ENCODE peak calls at places on chromosomes 11 and 22, in four cellular contexts. O is CD8-positive, alpha-beta memory T cell; H is IMR-90; S is heart right ventricle. E is an unnamed sample. For H3K4me1, the result is how much of the 10 kb centered on the place peaks cover.

GRCh38 chr11:44316388-44317240 is 6.7 kb upstream of the ALX4 start:
- DNase-seq in O (no peak), H (no peak), S (no peak), E (no peak)

GRCh38 chr11:65446446-65447277 is 24.1 kb downstream of the NEAT1 start:
- DNase-seq in O (no peak), H (peak), S (no peak), E (peak)

GRCh38 chr11:73393479-73394415 is 17.5 kb downstream of the RELT start:
- DNase-seq in O (peak), H (peak), S (peak), E (peak)

GRCh38 chr11:131511794-131512193 is 141.4 kb downstream of the NTM start:
- DNase-seq in O (no peak), H (no peak), S (no peak), E (no peak)

GRCh38 chr11:70536051-70536877 is 137.9 kb downstream of the CTTN start:
- DNase-seq in O (no peak), H (no peak), S (no peak), E (peak)

GRCh38 chr11:69144719-69145365 is 10.9 kb upstream of the SMIM38 start:
- DNase-seq in O (no peak), H (peak), S (no peak), E (no peak)

GRCh38 chr11:92628401-92629292 is 340.8 kb upstream of the MTNR1B start:
- DNase-seq in O (no peak), H (peak), S (no peak), E (no peak)

GRCh38 chr22:22949953-22950352 is 62.3 kb downstream of the IGLL5 start:
- DNase-seq in O (no peak), H (no peak), S (no peak), E (no peak)

GRCh38 chr11:130813638-130814037 is 102.6 kb downstream of the SNX19 start:
- DNase-seq in O (no peak), H (no peak), S (no peak), E (no peak)

GRCh38 chr11:44521148-44521547 is 44.3 kb upstream of the CD82 start:
- DNase-seq in O (no peak), H (no peak), S (no peak), E (no peak)

GRCh38 chr11:64181506-64182411 is 4.2 kb upstream of the STIP1 start:
- DNase-seq in O (no peak), H (peak), S (peak), E (peak)

GRCh38 chr22:46774456-46775363 is 12.3 kb downstream of the TBC1D22A start:
- DNase-seq in O (no peak), H (no peak), S (no peak), E (no peak)

GRCh38 chr11:61999141-61999975 is 31.9 kb upstream of the FTH1 start:
- DNase-seq in O (no peak), H (no peak), S (no peak), E (no peak)

GRCh38 chr11:70119502-70119901 is 41.4 kb downstream of the ANO1 start:
- DNase-seq in O (no peak), H (no peak), S (no peak), E (no peak)

GRCh38 chr11:75689861-75690641 is 21.2 kb upstream of the MAP6 start:
- DNase-seq in O (no peak), H (no peak), S (no peak), E (no peak)

DNA sequence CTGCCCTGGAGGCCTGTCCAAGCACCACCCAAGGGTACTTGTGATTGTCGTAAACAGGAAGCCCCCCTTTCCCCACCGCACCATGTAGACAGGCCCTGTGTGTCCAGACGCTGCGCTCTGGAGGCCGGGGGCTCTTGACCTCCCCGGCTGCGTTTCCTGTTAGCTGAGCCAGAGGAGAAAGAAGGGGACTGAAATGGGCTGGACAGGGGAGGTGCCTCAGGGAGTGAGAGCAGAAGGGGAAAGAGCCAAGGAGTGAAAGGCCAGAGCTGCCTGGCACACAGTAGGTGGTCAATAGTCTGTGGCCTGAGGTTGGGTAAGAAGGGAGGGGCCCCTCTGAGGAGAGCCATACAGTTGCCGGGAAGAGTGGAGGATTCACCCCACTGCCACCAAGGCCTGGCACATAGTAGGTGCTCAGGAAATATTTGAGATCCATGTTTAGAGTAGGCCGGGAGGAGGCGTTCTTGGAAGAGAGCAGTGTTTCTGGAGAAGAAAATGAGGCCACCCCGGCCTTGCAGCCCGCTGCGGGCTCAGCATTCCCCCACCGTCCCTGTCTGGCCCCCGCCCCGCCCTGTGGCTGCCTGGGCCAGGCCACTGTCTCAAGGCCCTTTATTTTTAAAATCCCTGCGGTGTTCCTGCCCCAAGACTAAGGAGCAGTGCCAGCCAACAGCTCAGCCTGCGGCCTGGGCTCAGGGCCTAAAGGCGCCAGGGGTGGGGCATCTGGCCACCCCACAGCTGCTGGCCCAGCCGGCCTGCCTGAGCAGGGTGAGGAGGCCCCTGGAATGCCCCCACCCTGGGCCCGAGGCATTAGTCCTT is 13.6 kb upstream of the CDC42EP1 start:
- DNase-seq in O (no peak), H (peak), S (peak), E (peak)
- H3K27ac ChIP-seq in O (no peak), H (peak), S (peak), E (peak)

GRCh38 chr11:94738746-94739145 is 29.4 kb upstream of the AMOTL1 start:
- DNase-seq in O (no peak), H (no peak), S (no peak), E (no peak)
- H3K4me1 ChIP-seq in O (under half), H (under half), S (under half), E (under half)

GRCh38 chr11:12915093-12915492 is 94.0 kb upstream of the RASSF10 start:
- DNase-seq in O (no peak), H (no peak), S (no peak), E (no peak)
- H3K27ac ChIP-seq in O (no peak), H (no peak), S (no peak), E (peak)

GRCh38 chr22:37192232-37192631 is 4.2 kb upstream of the C1QTNF6 start:
- DNase-seq in O (no peak), H (no peak), S (no peak), E (no peak)
- H3K4me1 ChIP-seq in O (half or more), H (under half), S (half or more), E (half or more)

DNA sequence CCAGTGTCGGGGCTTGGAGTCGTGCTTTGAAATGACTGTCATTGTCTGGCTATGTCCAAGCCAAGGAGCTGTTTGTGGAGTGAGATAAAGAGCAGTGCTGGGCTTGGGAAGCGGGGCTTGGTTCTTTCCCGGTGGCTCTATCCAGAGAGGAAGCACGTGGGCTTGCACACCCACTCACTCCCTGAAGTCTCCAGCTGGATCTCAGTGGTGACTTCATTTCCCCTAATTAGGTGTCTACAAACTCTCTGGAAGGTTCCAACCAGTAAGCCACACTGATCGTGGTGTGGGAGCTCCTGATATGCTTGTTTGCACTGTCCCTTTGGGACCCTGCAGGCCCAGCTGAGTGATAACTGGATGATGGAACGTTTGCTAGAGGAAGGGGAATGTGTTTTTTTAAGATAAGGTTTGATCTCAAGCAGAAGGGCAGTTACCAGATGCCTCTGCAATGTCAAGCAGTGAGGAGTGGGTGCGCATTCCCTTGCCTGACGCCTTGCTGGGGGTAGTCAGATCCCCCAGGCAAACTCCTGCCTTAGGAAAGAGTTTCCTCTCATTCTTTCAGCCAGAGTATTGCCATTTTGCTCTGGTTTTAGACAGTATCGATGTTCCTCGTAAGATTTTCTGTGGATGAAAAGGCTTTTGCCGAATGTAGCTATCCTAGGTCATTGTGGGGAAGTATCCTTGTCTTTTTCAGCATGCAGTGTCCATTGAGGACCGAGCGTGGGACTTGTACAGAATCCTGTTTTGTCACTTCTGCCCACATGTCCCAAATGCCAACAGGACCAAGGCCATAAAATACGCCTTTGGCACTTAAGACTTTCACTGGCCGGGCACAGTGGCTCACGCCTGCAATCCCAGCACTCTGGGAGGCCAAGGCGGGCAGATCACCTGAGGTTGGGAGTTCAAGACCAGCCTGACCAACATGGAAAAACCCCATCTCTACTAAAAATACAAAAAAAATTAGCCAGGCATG is 90.9 kb downstream of the MICAL2 start:
- DNase-seq in O (no peak), H (peak), S (peak), E (no peak)
- H3K27ac ChIP-seq in O (peak), H (peak), S (peak), E (peak)

GRCh38 chr22:20183101-20183500 is 32.2 kb upstream of the CCDC188 start:
- DNase-seq in O (no peak), H (no peak), S (no peak), E (no peak)

GRCh38 chr22:20185750-20186149 is 34.9 kb upstream of the CCDC188 start:
- DNase-seq in O (no peak), H (no peak), S (no peak), E (no peak)

GRCh38 chr22:20183823-20184222 is 33.0 kb upstream of the CCDC188 start:
- DNase-seq in O (no peak), H (no peak), S (no peak), E (no peak)

GRCh38 chr22:20186183-20186870 is 35.5 kb upstream of the CCDC188 start:
- DNase-seq in O (no peak), H (no peak), S (no peak), E (no peak)

GRCh38 chr22:20184501-20185145 is 33.8 kb upstream of the CCDC188 start:
- DNase-seq in O (no peak), H (no peak), S (no peak), E (no peak)
- H3K4me1 ChIP-seq in O (under half), H (under half), S (under half), E (under half)

DNA sequence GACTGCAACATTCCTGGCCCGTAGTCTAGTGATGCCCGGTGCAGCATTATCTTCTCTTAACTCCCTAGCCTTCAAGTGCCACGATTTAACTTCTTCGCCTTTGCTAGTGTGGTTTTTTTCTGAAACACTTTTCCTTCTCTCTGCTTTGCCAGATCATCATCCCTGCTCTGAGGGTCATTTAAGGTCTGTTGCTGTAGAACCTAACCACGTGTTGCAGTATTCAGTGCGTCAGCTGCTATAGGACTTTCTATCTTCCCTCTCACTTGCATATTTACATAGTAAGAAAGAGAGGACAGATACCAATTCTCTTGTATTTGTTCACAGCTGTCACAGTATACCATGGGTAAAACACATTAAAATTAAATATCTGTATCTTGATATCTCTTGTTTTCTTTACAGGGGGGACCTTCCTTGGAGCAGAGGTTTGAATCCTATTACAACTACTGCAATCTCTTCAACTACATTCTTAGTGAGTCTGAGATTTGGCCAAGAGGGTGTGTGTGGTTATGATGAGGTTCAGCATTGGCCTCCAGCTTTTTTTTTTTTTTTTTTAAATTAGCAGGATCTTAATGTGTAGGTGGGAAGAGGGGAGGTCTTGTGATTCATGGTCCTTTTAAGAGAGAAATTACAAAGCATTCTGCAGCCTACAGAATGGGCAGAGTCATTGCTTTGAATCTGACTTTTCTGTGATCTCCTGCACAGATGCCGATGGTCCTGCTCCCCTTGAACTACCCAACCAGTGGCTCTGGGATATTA is 13.5 kb downstream of the EIF3L start:
- DNase-seq in O (no peak), H (peak), S (no peak), E (no peak)
- H3K27ac ChIP-seq in O (no peak), H (no peak), S (no peak), E (peak)

DNA sequence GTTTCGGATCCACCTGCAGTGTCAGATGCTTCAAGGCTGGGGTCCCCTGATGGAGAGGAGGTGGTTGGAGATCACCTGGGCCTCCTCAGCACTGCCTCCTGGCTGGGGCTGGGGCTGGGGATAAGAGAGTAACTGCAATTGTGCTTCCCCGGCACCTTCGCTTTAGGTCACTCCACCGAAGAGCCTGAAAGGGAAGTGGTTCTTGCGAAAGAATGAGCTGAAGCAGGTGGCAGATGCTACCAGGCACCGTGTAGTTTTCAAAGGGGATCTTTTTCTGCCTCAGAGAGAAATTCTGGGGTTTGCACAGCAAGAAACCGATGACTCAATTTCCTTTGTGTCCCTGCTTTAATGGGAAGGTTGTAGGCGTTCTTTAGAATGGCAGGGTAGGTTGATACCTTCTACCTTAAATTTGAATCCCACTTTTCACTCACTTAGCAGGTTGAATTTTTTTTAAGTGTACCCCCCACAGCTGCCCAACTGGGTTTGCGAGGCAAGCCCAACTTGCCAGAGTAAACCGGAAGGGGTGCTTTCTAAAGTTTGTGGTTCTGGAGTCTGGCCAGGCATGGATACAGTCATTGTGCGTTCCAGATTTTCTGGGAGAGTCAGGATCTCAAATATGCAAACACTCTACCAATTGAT is 5.3 kb downstream of the CD44 start:
- DNase-seq in O (peak), H (peak), S (no peak), E (no peak)
- H3K4me1 ChIP-seq in O (half or more), H (under half), S (under half), E (under half)

GRCh38 chr11:108534274-108534882 is 36.2 kb upstream of the POGLUT3 start:
- DNase-seq in O (no peak), H (no peak), S (no peak), E (no peak)

GRCh38 chr11:108527382-108527781 is 29.2 kb upstream of the POGLUT3 start:
- DNase-seq in O (no peak), H (no peak), S (no peak), E (no peak)

GRCh38 chr11:108535384-108535955 is 37.3 kb upstream of the POGLUT3 start:
- DNase-seq in O (no peak), H (no peak), S (no peak), E (no peak)

GRCh38 chr11:108525161-108525560 is 27.0 kb upstream of the POGLUT3 start:
- DNase-seq in O (no peak), H (no peak), S (no peak), E (no peak)

GRCh38 chr11:108530426-108530825 is 32.2 kb upstream of the POGLUT3 start:
- DNase-seq in O (no peak), H (no peak), S (no peak), E (no peak)
- H3K27ac ChIP-seq in O (no peak), H (no peak), S (no peak), E (no peak)

DNA sequence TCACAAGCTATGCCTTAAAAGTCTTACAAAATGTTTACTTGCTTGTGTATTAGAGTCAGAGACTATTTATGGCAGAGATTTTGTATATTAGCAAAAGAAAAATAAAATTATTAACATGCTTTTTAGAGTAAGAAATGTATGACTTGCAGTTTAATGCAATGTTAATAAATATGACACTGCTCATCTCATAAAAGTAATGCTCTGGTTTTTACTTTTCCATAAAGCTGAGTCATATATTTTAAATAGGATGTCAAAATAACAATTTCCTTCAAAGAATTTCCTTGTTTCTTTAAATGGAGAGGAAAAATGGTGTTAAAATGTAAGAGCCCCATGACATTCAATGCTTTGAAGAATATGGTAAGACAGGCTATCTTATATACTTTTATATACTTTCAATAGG is 16.3 kb upstream of the RDX start:
- DNase-seq in O (no peak), H (no peak), S (no peak), E (no peak)
- H3K4me1 ChIP-seq in O (under half), H (under half), S (under half), E (under half)

E was measured in psoas muscle.